ENCODE peak calls at places on chromosomes 16 and 17, in four cellular contexts. R is SK-N-SH, G is H1, H is K562. W is an unnamed sample.

GRCh38 chr16:90035902-90036301 is 16.6 kb upstream of the DBNDD1 start:
- DNase-seq in R (no peak), G (no peak), H (no peak), W (no peak)

GRCh38 chr16:64654137-64654652 is 467.7 kb downstream of the CDH11 start:
- DNase-seq in R (no peak), G (no peak), H (no peak), W (no peak)

GRCh38 chr16:72946474-72947194 is 101.3 kb downstream of the ZFHX3 start:
- DNase-seq in R (no peak), G (no peak), H (no peak), W (no peak)

GRCh38 chr17:30788918-30789317 is 35.6 kb downstream of the CRLF3 start:
- DNase-seq in R (no peak), G (no peak), H (no peak), W (no peak)

GRCh38 chr16:66199189-66199588 is 167.3 kb upstream of the CDH5 start:
- DNase-seq in R (no peak), G (no peak), H (no peak), W (no peak)

GRCh38 chr17:53101706-53102105 is 721.0 kb upstream of the KIF2B start:
- DNase-seq in R (no peak), G (no peak), H (no peak), W (no peak)

GRCh38 chr16:57606147-57606846 is 22.1 kb upstream of the ADGRG1 start:
- DNase-seq in R (no peak), G (no peak), H (no peak), W (no peak)

GRCh38 chr17:8362651-8363332 is 13.7 kb downstream of the KRABD2 start:
- DNase-seq in R (no peak), G (no peak), H (no peak), W (no peak)

GRCh38 chr16:81612351-81613170 is 166.5 kb upstream of the PLCG2 start:
- DNase-seq in R (no peak), G (no peak), H (no peak), W (no peak)

GRCh38 chr16:82020051-82020450 is 8.8 kb upstream of the SDR42E1 start:
- DNase-seq in R (no peak), G (no peak), H (no peak), W (no peak)

GRCh38 chr16:67939507-67940435 is 3.1 kb upstream of the PSMB10 start:
- DNase-seq in R (no peak), G (no peak), H (no peak), W (no peak)
- TF ChIP-seq TEAD4 in R (no peak), G (no peak), H (no peak), W (no peak)

GRCh38 chr16:68187505-68187904 is 48.4 kb downstream of the ESRP2 start:
- DNase-seq in R (no peak), G (no peak), H (no peak), W (no peak)

GRCh38 chr16:68190099-68190498 is 45.8 kb downstream of the ESRP2 start:
- DNase-seq in R (no peak), G (no peak), H (no peak), W (no peak)

GRCh38 chr16:68188170-68188569 is 47.8 kb downstream of the ESRP2 start:
- DNase-seq in R (no peak), G (no peak), H (no peak), W (no peak)

GRCh38 chr16:68194263-68194662 is 41.7 kb downstream of the ESRP2 start:
- DNase-seq in R (no peak), G (no peak), H (no peak), W (no peak)

GRCh38 chr16:68190745-68191510 is 45.0 kb downstream of the ESRP2 start:
- DNase-seq in R (no peak), G (no peak), H (no peak), W (no peak)
- TF ChIP-seq TEAD4 in R (no peak), G (no peak), H (no peak), W (no peak)

GRCh38 chr16:74451951-74452758 is 30.9 kb upstream of the CLEC18B start:
- DNase-seq in R (no peak), G (no peak), H (no peak), W (no peak)
- TF ChIP-seq TEAD4 in R (no peak), G (no peak), H (no peak), W (no peak)

DNA sequence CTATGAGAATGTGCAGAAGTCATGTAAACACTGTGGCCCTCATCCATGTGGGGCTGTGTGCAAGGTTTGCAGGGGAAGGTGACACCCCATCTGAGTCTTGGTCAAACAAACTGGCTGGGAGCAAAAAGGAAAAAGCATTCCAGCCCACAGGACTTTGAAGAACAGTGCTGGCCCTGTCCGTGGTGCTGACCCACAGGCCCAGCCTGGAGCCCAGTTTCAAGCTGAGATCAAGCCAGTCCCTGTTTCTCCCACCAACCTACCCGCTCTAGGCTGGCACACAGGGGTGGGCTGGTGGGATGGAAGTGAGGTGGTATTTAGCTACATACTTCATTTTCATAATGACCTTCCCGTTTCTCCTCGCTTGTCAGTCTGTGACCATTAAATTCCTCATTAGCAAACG is 12.7 kb upstream of the RPL38 start:
- DNase-seq in R (no peak), G (peak), H (no peak), W (peak)
- TF ChIP-seq TEAD4 in R (no peak), G (no peak), H (no peak), W (no peak)

DNA sequence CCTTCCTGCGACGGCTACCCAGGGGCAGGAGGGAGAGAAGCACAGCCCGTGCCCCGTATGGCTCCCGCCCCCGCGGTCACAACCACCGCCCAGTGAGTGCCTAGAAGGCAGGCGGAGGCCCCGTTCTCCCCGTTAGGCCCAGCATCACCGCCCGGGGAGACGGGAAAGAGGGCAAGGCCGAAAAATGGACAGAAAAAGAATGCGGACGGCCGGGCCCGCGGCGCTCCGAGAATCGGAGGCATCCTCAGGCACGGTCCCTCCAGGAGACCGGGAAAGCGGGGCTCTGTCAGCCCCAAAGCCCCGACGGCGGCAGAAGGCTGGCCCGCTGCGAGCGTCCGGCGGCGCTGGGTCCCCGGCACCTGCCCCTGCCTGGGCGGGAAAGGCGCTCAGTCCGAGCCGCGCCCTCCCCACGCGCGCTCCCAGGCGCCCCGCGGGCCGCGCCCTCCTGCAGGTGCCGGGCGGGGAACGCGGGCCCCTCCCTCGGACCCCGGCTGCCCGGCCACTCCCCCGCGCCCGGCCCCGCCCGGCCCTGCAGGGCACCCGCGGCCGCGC is 407 bp downstream of the MCRIP1 start:
- DNase-seq in R (peak), G (peak), H (peak), W (peak)
- TF ChIP-seq TEAD4 in R (no peak), G (no peak), H (peak), W (no peak)

GRCh38 chr16:17963185-17963836 is 373.2 kb downstream of the NPIPA8 start:
- DNase-seq in R (no peak), G (no peak), H (no peak), W (no peak)

GRCh38 chr16:17964196-17964595 is 372.3 kb downstream of the NPIPA8 start:
- DNase-seq in R (no peak), G (no peak), H (no peak), W (no peak)

GRCh38 chr16:17965131-17965530 is 371.4 kb downstream of the NPIPA8 start:
- DNase-seq in R (no peak), G (no peak), H (no peak), W (no peak)

GRCh38 chr16:17962726-17963125 is 373.8 kb downstream of the NPIPA8 start:
- DNase-seq in R (no peak), G (no peak), H (no peak), W (no peak)
- TF ChIP-seq TEAD4 in R (no peak), G (no peak), H (no peak), W (no peak)

GRCh38 chr17:279776-280175 is 72.8 kb downstream of the RPH3AL start:
- DNase-seq in R (no peak), G (no peak), H (no peak), W (no peak)
- TF ChIP-seq TEAD4 in R (no peak), G (no peak), H (no peak), W (no peak)

GRCh38 chr17:74852237-74853047 is 7.2 kb downstream of the GRIN2C start:
- DNase-seq in R (peak), G (peak), H (peak), W (peak)
- TF ChIP-seq TEAD4 in R (no peak), G (peak), H (peak), W (peak)

GRCh38 chr17:7192271-7192937 is 13.2 kb upstream of the ASGR1 start:
- DNase-seq in R (no peak), G (no peak), H (no peak), W (no peak)
- TF ChIP-seq TEAD4 in R (no peak), G (no peak), H (no peak), W (no peak)

W was measured in WTC11.